ENCODE peak calls at places on chromosomes 13 and 19, in ten cellular contexts. K is prostate gland; N is NCI-H1436; C is HEK293T; W is brain microvascular endothelial cell; F is CD4-positive, CD25-positive, alpha-beta regulatory T cell; A is GM06990; V is activated CD8-positive, alpha-beta T cell treated with anti-CD3 and anti-CD28 coated beads, Interleukin-2, amount 10 ng/mL, durations not matched to agents 7 days and 5 days; P is non-pigmented ciliary epithelial cell; R is ureter. U is an unnamed sample.

GRCh38 chr13:25691654-25692053 is 319.9 kb downstream of the ATP8A2 start:
- DNase-seq in K (no peak), N (peak), C (no peak), W (no peak), F (no peak), A (no peak), V (no peak), P (no peak), R (no peak), U (no peak)

GRCh38 chr13:72953391-72953960 is 105.3 kb upstream of the KLF5 start:
- DNase-seq in K (peak), N (no peak), C (no peak), W (no peak), F (no peak), A (no peak), V (no peak), P (no peak), R (peak), U (no peak)

GRCh38 chr19:14113762-14114414 is 3.7 kb downstream of the PRKACA start:
- DNase-seq in K (no peak), N (no peak), C (peak), W (no peak), F (peak), A (no peak), V (peak), P (no peak), R (no peak), U (peak)

GRCh38 chr13:59391696-59392095 is 772.0 kb downstream of the DIAPH3 start:
- DNase-seq in K (no peak), N (peak), C (peak), W (peak), F (peak), A (peak), V (peak), P (peak), R (peak), U (peak)

GRCh38 chr19:41218615-41219507 is at the start of gene AXL:
- DNase-seq in K (peak), N (no peak), C (no peak), W (peak), F (no peak), A (no peak), V (no peak), P (peak), R (peak), U (peak)

GRCh38 chr19:28586501-28586900 is 626.5 kb downstream of the UQCRFS1 start:
- DNase-seq in K (no peak), N (no peak), C (no peak), W (no peak), F (no peak), A (no peak), V (no peak), P (no peak), R (no peak), U (no peak)

GRCh38 chr19:13099073-13099999 is 3.3 kb downstream of the LYL1 start:
- DNase-seq in K (no peak), N (peak), C (no peak), W (no peak), F (peak), A (peak), V (peak), P (no peak), R (no peak), U (no peak)

GRCh38 chr13:77388944-77389616 is 62.2 kb upstream of the MYCBP2 start:
- DNase-seq in K (no peak), N (no peak), C (no peak), W (no peak), F (no peak), A (no peak), V (no peak), P (no peak), R (no peak), U (no peak)

GRCh38 chr13:63336549-63336948 is 1920.9 kb upstream of the PCDH20 start:
- DNase-seq in K (no peak), N (no peak), C (no peak), W (no peak), F (no peak), A (no peak), V (no peak), P (no peak), R (no peak), U (peak)

GRCh38 chr13:30346159-30346788 is 38.9 kb upstream of the KATNAL1 start:
- DNase-seq in K (no peak), N (no peak), C (no peak), W (no peak), F (peak), A (peak), V (peak), P (no peak), R (peak), U (no peak)

GRCh38 chr13:30159446-30159839 is 147.9 kb downstream of the KATNAL1 start:
- DNase-seq in K (no peak), N (no peak), C (no peak), W (peak), F (no peak), A (no peak), V (peak), P (peak), R (no peak), U (peak)

GRCh38 chr19:38267780-38268430 is 3.5 kb downstream of the SPINT2 start:
- DNase-seq in K (peak), N (no peak), C (no peak), W (no peak), F (no peak), A (no peak), V (no peak), P (no peak), R (no peak), U (no peak)

GRCh38 chr13:109547942-109548860 is 238.2 kb downstream of the IRS2 start:
- DNase-seq in K (no peak), N (no peak), C (no peak), W (no peak), F (no peak), A (no peak), V (no peak), P (no peak), R (no peak), U (no peak)

GRCh38 chr13:49499889-49500660 is 4.3 kb downstream of the PHF11 start:
- DNase-seq in K (no peak), N (no peak), C (no peak), W (peak), F (peak), A (no peak), V (no peak), P (peak), R (no peak), U (peak)

GRCh38 chr19:13043285-13043684 is 48.0 kb downstream of the NFIX start:
- DNase-seq in K (no peak), N (no peak), C (no peak), W (no peak), F (no peak), A (no peak), V (no peak), P (no peak), R (no peak), U (peak)

GRCh38 chr13:100541882-100542545 is 46.6 kb downstream of the GGACT start:
- DNase-seq in K (peak), N (no peak), C (no peak), W (no peak), F (no peak), A (no peak), V (no peak), P (no peak), R (peak), U (no peak)